ENCODE peak calls at places on chromosomes 2 and 18, in five cellular contexts. D, L, O, T and V are unnamed samples.

GRCh38 chr2:130335226-130335625 is 7.5 kb upstream of the IMP4 start:
- DNase-seq in D (no peak), L (no peak), O (no peak), T (no peak), V (no peak)

GRCh38 chr2:191933307-191934105 is 86.6 kb upstream of the CAVIN2 start:
- DNase-seq in D (no peak), L (no peak), O (no peak), T (no peak), V (no peak)

GRCh38 chr18:52826994-52827393 is 487.0 kb downstream of the DCC start:
- DNase-seq in D (no peak), L (no peak), O (no peak), T (no peak), V (no peak)

GRCh38 chr2:108993095-108993937 is 4.3 kb upstream of the EDAR start:
- DNase-seq in D (no peak), L (no peak), O (no peak), T (no peak), V (no peak)

GRCh38 chr18:53458266-53458665 is 766.2 kb downstream of the MBD2 start:
- DNase-seq in D (peak; percentile 39), L (no peak), O (no peak), T (no peak), V (no peak)

GRCh38 chr2:48755473-48755872 is at the start of gene LHCGR:
- DNase-seq in D (peak; percentile 40), L (no peak), O (no peak), T (no peak), V (no peak)

GRCh38 chr2:150681120-150681796 is 193.8 kb upstream of the RND3 start:
- DNase-seq in D (peak; percentile 89), L (no peak), O (no peak), T (no peak), V (no peak)

GRCh38 chr2:30276455-30276911 is 45.1 kb downstream of the LBH start:
- DNase-seq in D (no peak), L (no peak), O (no peak), T (no peak), V (no peak)

GRCh38 chr18:29154758-29155725 is 978.1 kb upstream of the CDH2 start:
- DNase-seq in D (peak; percentile 47), L (no peak), O (no peak), T (no peak), V (peak; percentile 89)

GRCh38 chr2:190318514-190318913 is 1.1 kb downstream of the HIBCH start:
- DNase-seq in D (no peak), L (no peak), O (no peak), T (no peak), V (no peak)

GRCh38 chr2:107738268-107738667 is 88.4 kb upstream of the RGPD4 start:
- DNase-seq in D (no peak), L (no peak), O (no peak), T (no peak), V (no peak)

GRCh38 chr2:218011641-218012040 is 8.8 kb upstream of the TNS1 start:
- DNase-seq in D (no peak), L (no peak), O (no peak), T (no peak), V (no peak)

GRCh38 chr2:71610671-71611070 is 157.3 kb downstream of the DYSF start:
- DNase-seq in D (no peak), L (no peak), O (no peak), T (no peak), V (peak; percentile 34)

GRCh38 chr2:176068037-176068832 is 15.5 kb downstream of the EVX2 start:
- DNase-seq in D (no peak), L (no peak), O (no peak), T (no peak), V (no peak)

GRCh38 chr18:8283901-8284585 is 325.2 kb upstream of the RAB12 start:
- DNase-seq in D (peak; percentile 78), L (no peak), O (no peak), T (no peak), V (no peak)

GRCh38 chr2:191335875-191336464 is 90.8 kb downstream of the MYO1B start:
- DNase-seq in D (no peak), L (no peak), O (no peak), T (no peak), V (no peak)

GRCh38 chr2:11411768-11412448 is 54.1 kb downstream of the E2F6 start:
- DNase-seq in D (peak; percentile 73), L (no peak), O (no peak), T (peak; percentile 58), V (no peak)

GRCh38 chr2:215828528-215829184 is 184.7 kb downstream of the MREG start:
- DNase-seq in D (peak; percentile 88), L (no peak), O (peak; percentile 50), T (peak; percentile 66), V (no peak)

GRCh38 chr18:26656944-26657536 is 108.7 kb upstream of the KCTD1 start:
- DNase-seq in D (peak; percentile 81), L (no peak), O (no peak), T (peak; percentile 86), V (peak; percentile 68)

GRCh38 chr2:218074031-218074430 is 5.0 kb downstream of the RUFY4 start:
- DNase-seq in D (peak; percentile 9), L (no peak), O (peak; percentile 27), T (no peak), V (no peak)

DNA sequence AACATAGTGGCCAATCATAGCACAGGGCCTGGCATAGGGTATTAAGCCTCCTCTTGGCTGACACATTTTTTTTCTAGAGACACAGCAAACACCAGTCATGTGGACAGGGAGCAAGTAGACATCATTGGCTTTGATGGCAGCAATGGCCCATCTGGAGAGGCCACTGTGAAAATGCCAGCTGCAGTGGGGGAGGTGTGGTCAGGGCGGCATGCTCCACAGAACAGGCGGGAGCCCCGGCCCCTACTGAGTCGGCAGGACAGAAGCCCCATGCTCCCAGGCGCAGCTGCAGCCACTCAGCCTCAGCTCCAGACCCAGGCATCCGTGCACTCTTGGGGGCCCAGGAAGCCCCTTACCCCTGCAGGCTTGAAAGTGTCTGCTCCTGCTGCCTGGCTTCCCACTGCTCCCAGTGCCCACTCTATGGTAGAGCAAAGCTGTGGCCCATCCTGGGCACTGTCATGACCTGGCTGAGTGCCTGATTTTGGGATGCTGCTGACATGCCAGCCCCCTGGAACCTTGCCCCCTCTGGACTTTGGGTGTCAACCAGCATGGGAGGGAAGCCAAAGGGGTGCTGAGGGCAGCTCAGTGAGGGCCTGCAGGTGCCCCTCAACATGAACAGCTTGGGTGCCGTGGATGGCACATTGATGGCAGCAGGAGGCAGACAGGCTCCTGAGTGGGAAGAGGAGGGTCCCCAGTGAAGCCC is 23.3 kb upstream of the UBE2F start:
- DNase-seq in D (no peak), L (no peak), O (no peak), T (no peak), V (no peak)
- H3K4me3 ChIP-seq in D (no peak overlapping the region), L (no peak overlapping the region), O (no peak overlapping the region), T (no peak overlapping the region), V (no peak overlapping the region)

GRCh38 chr2:8281234-8281633 is 400.6 kb upstream of the ID2 start:
- DNase-seq in D (no peak), L (no peak), O (no peak), T (no peak), V (no peak)

GRCh38 chr2:8278709-8279354 is 403.0 kb upstream of the ID2 start:
- DNase-seq in D (peak; percentile 2), L (no peak), O (no peak), T (no peak), V (no peak)

GRCh38 chr2:8281950-8282857 is 399.7 kb upstream of the ID2 start:
- DNase-seq in D (no peak), L (no peak), O (no peak), T (no peak), V (no peak)

GRCh38 chr2:8277921-8278571 is 403.8 kb upstream of the ID2 start:
- DNase-seq in D (no peak), L (no peak), O (no peak), T (no peak), V (no peak)

GRCh38 chr2:8279506-8279905 is 402.4 kb upstream of the ID2 start:
- DNase-seq in D (no peak), L (no peak), O (no peak), T (no peak), V (no peak)
- H3K27ac ChIP-seq in D (no peak overlapping the region), L (no peak overlapping the region), O (no peak overlapping the region), T (no peak overlapping the region), V (no peak overlapping the region)

DNA sequence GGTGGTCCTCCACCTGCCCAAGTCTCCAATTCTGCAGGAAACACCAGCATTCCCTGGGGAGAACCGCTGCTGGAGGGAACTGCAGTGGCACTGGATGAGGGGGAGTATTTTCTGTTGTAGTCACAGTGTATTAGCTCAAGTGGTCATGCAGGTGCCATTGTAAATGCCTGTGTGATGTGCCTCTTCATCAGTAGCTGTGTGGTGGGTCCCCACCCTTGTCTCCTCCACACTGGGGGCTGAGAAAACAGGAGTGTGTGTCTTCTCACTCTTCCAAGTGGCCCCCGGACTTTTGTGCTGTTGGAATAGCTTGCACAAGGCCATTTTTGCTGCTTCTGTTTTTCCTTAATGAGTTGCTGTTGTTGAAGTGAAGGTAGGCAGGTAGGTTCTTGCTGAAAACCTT is 8.7 kb downstream of the NCK2 start:
- DNase-seq in D (no peak), L (no peak), O (no peak), T (no peak), V (no peak)
- H3K4me3 ChIP-seq in D (no peak overlapping the region), L (no peak overlapping the region), O (no peak overlapping the region), T (no peak overlapping the region), V (no peak overlapping the region)

GRCh38 chr18:36828157-36828629 is 609 bp downstream of the TPGS2 start:
- DNase-seq in D (peak; percentile 76), L (no peak), O (no peak), T (peak; percentile 48), V (no peak)
- H3K27ac ChIP-seq in D (peak overlapping the region; percentile 11), L (peak overlapping the region; percentile 82), O (peak overlapping the region; percentile 68), T (no peak overlapping the region), V (peak overlapping the region; percentile 55)

DNA sequence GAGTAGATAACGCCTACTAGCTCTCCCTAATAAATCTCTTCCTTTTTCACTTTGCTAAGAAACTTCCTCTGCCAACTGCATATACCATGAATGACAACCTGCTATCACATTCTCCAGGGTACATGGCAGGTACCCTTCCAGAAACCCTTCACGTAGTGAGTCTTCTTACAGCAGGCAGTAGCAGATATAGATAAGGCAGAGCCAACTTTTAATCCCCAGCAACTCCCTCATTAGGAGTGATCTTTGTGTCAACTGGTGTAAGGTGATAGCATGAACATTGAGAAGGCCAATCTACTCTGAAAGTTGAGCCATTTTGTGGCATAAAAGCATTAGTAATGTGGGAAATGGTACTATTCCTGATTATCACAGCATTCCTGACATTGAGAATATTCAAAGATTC is 5.7 kb upstream of the STK17B start:
- DNase-seq in D (no peak), L (no peak), O (no peak), T (no peak), V (no peak)
- H3K4me3 ChIP-seq in D (no peak overlapping the region), L (no peak overlapping the region), O (no peak overlapping the region), T (no peak overlapping the region), V (no peak overlapping the region)

GRCh38 chr2:28411956-28412609 is 19.4 kb downstream of the FOSL2 start:
- DNase-seq in D (no peak), L (no peak), O (no peak), T (no peak), V (no peak)
- H3K27ac ChIP-seq in D (no peak overlapping the region), L (no peak overlapping the region), O (no peak overlapping the region), T (no peak overlapping the region), V (peak overlapping the region; percentile 94)